ENCODE peak calls at places on chromosome 7, in ten cellular contexts. H is LoVo, K is adipocyte, E is globus pallidus, S is fibroblast of the aortic adventitia, O is neural progenitor cell, G is iPS-NIHi11, V is kidney, D is amniotic stem cell, B is A172. M is an unnamed sample.

GRCh38 chr7:127107601-127108007 is 145.1 kb downstream of the GRM8 start:
- DNase-seq in V (no peak), O (peak), D (no peak), S (peak), G (peak), B (peak), K (peak), H (peak), E (peak), M (peak)

GRCh38 chr7:1975581-1975980 is 257.2 kb downstream of the MAD1L1 start:
- DNase-seq in K (no peak), G (no peak), S (no peak), E (no peak), B (no peak), H (no peak), O (no peak), D (no peak), V (peak), M (no peak)

GRCh38 chr7:26291699-26292538 is at the start of gene SNX10:
- DNase-seq in H (peak), S (no peak), D (no peak), G (peak), V (peak), B (peak), K (peak), E (no peak), O (peak), M (peak)

GRCh38 chr7:35366167-35367155 is 112.6 kb upstream of the TBX20 start:
- DNase-seq in E (no peak), O (peak), B (no peak), H (no peak), D (no peak), K (no peak), S (peak), V (no peak), G (peak), M (no peak)

GRCh38 chr7:142891490-142892082 is 6.0 kb upstream of the TRPV6 start:
- DNase-seq in D (no peak), E (no peak), B (no peak), G (no peak), H (no peak), S (no peak), O (no peak), K (no peak), V (no peak), M (no peak)

GRCh38 chr7:101602484-101603241 is 26.4 kb downstream of the MYL10 start:
- DNase-seq in D (peak), V (peak), H (peak), E (peak), B (peak), G (peak), S (peak), O (peak), K (peak), M (peak)

GRCh38 chr7:70700935-70701425 is 431.0 kb upstream of the GALNT17 start:
- DNase-seq in D (no peak), S (no peak), K (no peak), E (no peak), O (peak), V (no peak), H (no peak), B (no peak), G (no peak), M (peak)

GRCh38 chr7:74404388-74404700 is 49.4 kb upstream of the GTF2IRD1 start:
- DNase-seq in H (no peak), O (no peak), E (no peak), G (no peak), K (no peak), B (no peak), S (no peak), D (no peak), V (no peak), M (peak)

GRCh38 chr7:50496541-50496940 is 46.4 kb upstream of the FIGNL1 start:
- DNase-seq in E (no peak), B (no peak), H (no peak), O (no peak), S (no peak), V (no peak), K (no peak), D (no peak), G (no peak), M (no peak)

GRCh38 chr7:101124376-101125056 is 2.4 kb upstream of the SERPINE1 start:
- DNase-seq in O (no peak), D (peak), B (peak), E (peak), V (no peak), S (peak), H (no peak), G (no peak), K (peak), M (no peak)

GRCh38 chr7:156735861-156736260 is 95.3 kb downstream of the RNF32 start:
- DNase-seq in B (peak), O (no peak), G (no peak), V (no peak), H (no peak), K (no peak), E (no peak), S (no peak), D (no peak), M (no peak)

GRCh38 chr7:133369130-133369529 is 116.3 kb downstream of the EXOC4 start:
- DNase-seq in D (no peak), E (no peak), V (no peak), S (no peak), K (no peak), G (no peak), H (no peak), B (no peak), O (no peak), M (no peak)

GRCh38 chr7:105934577-105935185 is 28.4 kb upstream of the CDHR3 start:
- DNase-seq in K (peak), D (no peak), H (peak), O (peak), S (peak), G (peak), E (peak), V (no peak), B (peak), M (peak)

GRCh38 chr7:24980695-24981543 is 941 bp upstream of the OSBPL3 start:
- DNase-seq in B (no peak), E (peak), G (peak), O (peak), S (peak), H (peak), D (no peak), K (peak), V (peak), M (no peak)

GRCh38 chr7:122137291-122138077 is 6.6 kb downstream of the AASS start:
- DNase-seq in G (no peak), V (no peak), B (peak), H (peak), S (peak), O (no peak), E (no peak), K (peak), D (no peak), M (no peak)

GRCh38 chr7:95324396-95324795 is at the start of gene PON1:
- DNase-seq in K (no peak), B (no peak), G (no peak), D (no peak), H (peak), S (no peak), V (no peak), O (peak), E (no peak), M (no peak)

GRCh38 chr7:34327681-34328080 is 330.3 kb upstream of the NPSR1 start:
- DNase-seq in D (no peak), S (peak), G (no peak), B (peak), O (no peak), K (no peak), V (no peak), H (no peak), E (no peak), M (no peak)

GRCh38 chr7:27901028-27901760 is 161.2 kb downstream of the TAX1BP1 start:
- DNase-seq in V (no peak), G (no peak), H (peak), E (peak), S (peak), O (no peak), B (peak), K (peak), D (peak), M (no peak)

GRCh38 chr7:18607025-18607424 is 111.5 kb downstream of the HDAC9 start:
- DNase-seq in G (no peak), K (peak), D (peak), S (peak), B (no peak), V (no peak), O (no peak), H (no peak), E (no peak), M (no peak)

GRCh38 chr7:143901360-143901709 is 641 bp downstream of the TCAF1 start:
- DNase-seq in B (peak), K (peak), D (peak), O (no peak), S (peak), H (no peak), V (peak), G (peak), E (no peak), M (no peak)

GRCh38 chr7:46654546-46655443 is 733.7 kb upstream of the IGFBP3 start:
- DNase-seq in G (no peak), D (no peak), H (peak), B (peak), O (no peak), K (no peak), E (no peak), V (no peak), S (peak), M (no peak)

GRCh38 chr7:2635810-2636701 is 4.3 kb downstream of the TTYH3 start:
- DNase-seq in S (no peak), H (no peak), G (no peak), E (no peak), K (peak), B (no peak), V (peak), O (no peak), D (no peak), M (no peak)